ENCODE peak calls at places on chromosomes 11 and 22, in four cellular contexts. G is IMR-90; W is natural killer cell; J is activated CD4-positive, alpha-beta T cell treated with anti-CD3 and anti-CD28 coated beads for 36 hours. X is an unnamed sample.

GRCh38 chr11:16097543-16097942 is 258.8 kb downstream of the SOX6 start:
- ATAC-seq in G (no peak), W (no peak), J (no peak), X (no peak)

GRCh38 chr11:62996271-62996670 is 11.5 kb upstream of the SLC22A6 start:
- ATAC-seq in G (no peak), W (no peak), J (no peak), X (no peak)

GRCh38 chr11:83724704-83725114 is 438.5 kb upstream of the CCDC90B start:
- ATAC-seq in G (peak), W (no peak), J (no peak), X (no peak)

GRCh38 chr11:7571640-7572000 is 57.8 kb downstream of the PPFIBP2 start:
- ATAC-seq in G (peak), W (no peak), J (no peak), X (no peak)

GRCh38 chr11:94567181-94567670 is at the start of gene PIWIL4:
- ATAC-seq in G (no peak), W (no peak), J (no peak), X (no peak)

GRCh38 chr11:64129403-64129802 is 36.5 kb downstream of the MACROD1 start:
- ATAC-seq in G (no peak), W (no peak), J (no peak), X (no peak)

GRCh38 chr11:31442086-31442485 is 67.3 kb downstream of the IMMP1L start:
- ATAC-seq in G (no peak), W (no peak), J (no peak), X (no peak)

GRCh38 chr11:116046127-116046526 is 541.9 kb upstream of the CADM1 start:
- ATAC-seq in G (no peak), W (no peak), J (no peak), X (no peak)

GRCh38 chr11:83151274-83151977 is 5.5 kb upstream of the PCF11 start:
- ATAC-seq in G (no peak), W (no peak), J (no peak), X (no peak)

GRCh38 chr22:28394711-28395110 is 284.9 kb downstream of the TTC28 start:
- ATAC-seq in G (no peak), W (no peak), J (no peak), X (no peak)

GRCh38 chr11:118441770-118442169 is 5.5 kb downstream of the KMT2A start:
- ATAC-seq in G (no peak), W (no peak), J (no peak), X (no peak)

GRCh38 chr11:34812905-34813576 is 103.1 kb downstream of the APIP start:
- ATAC-seq in G (no peak), W (no peak), J (no peak), X (no peak)

GRCh38 chr22:42752912-42753311 is 32.2 kb upstream of the A4GALT start:
- ATAC-seq in G (no peak), W (no peak), J (no peak), X (no peak)

GRCh38 chr11:134468081-134468668 is 56.1 kb upstream of the B3GAT1 start:
- ATAC-seq in G (no peak), W (no peak), J (no peak), X (no peak)

GRCh38 chr22:36244522-36245391 is 5.4 kb upstream of the APOL2 start:
- ATAC-seq in G (peak), W (no peak), J (no peak), X (no peak)

GRCh38 chr11:61955416-61956135 is 5.4 kb downstream of the BEST1 start:
- ATAC-seq in G (peak), W (peak), J (peak), X (peak)

GRCh38 chr22:45962756-45963155 is 14.2 kb downstream of the WNT7B start:
- ATAC-seq in G (no peak), W (no peak), J (no peak), X (no peak)

GRCh38 chr11:93198221-93198650 is 445 bp upstream of the SLC36A4 start:
- ATAC-seq in G (peak), W (no peak), J (no peak), X (no peak)

GRCh38 chr11:130786987-130787688 is 129.1 kb downstream of the SNX19 start:
- ATAC-seq in G (peak), W (no peak), J (no peak), X (no peak)

GRCh38 chr11:112784323-112785073 is 176.7 kb upstream of the NCAM1 start:
- ATAC-seq in G (no peak), W (no peak), J (no peak), X (no peak)

GRCh38 chr11:128328955-128329551 is 258.3 kb downstream of the ETS1 start:
- ATAC-seq in G (no peak), W (peak), J (peak), X (peak)

GRCh38 chr22:45181240-45181639 is 17.5 kb downstream of the NUP50 start:
- ATAC-seq in G (no peak), W (no peak), J (no peak), X (no peak)

GRCh38 chr22:21714059-21714770 is 21.4 kb downstream of the YPEL1 start:
- ATAC-seq in G (no peak), W (no peak), J (no peak), X (no peak)

GRCh38 chr11:116193321-116194114 is 579.3 kb downstream of the BUD13 start:
- ATAC-seq in G (peak), W (no peak), J (no peak), X (no peak)

GRCh38 chr22:44710474-44711235 is 8.7 kb downstream of the PRR5 start:
- ATAC-seq in G (no peak), W (peak), J (peak), X (peak)

GRCh38 chr11:64035581-64035980 is at the start of gene FLRT1:
- ATAC-seq in G (peak), W (no peak), J (no peak), X (no peak)

GRCh38 chr22:48084041-48084748 is 1321.7 kb downstream of the TBC1D22A start:
- ATAC-seq in G (no peak), W (peak), J (no peak), X (no peak)

GRCh38 chr22:41939981-41940852 is 6.7 kb downstream of the CENPM start:
- ATAC-seq in G (no peak), W (peak), J (peak), X (peak)

GRCh38 chr22:23285236-23285635 is 104.9 kb downstream of the BCR start:
- ATAC-seq in G (no peak), W (no peak), J (no peak), X (no peak)